ENCODE peak calls at places on chromosomes 7 and 10, in nine cellular contexts. One of them, this sample, is unnamed.

GRCh38 chr7:95922191-95922590 is 149.8 kb downstream of the DYNC1I1 start:
- DNase-seq in psoas muscle: no peak
- DNase-seq in tibial artery: no peak
- DNase-seq in trophoblast cell: no peak
- DNase-seq in WERI-Rb-1: no peak
- DNase-seq in right lobe of liver: no peak
- DNase-seq in astrocyte of the spinal cord: no peak
- DNase-seq in AG09309: peak
- DNase-seq in PC-3: peak
- DNase-seq in this sample: no peak

GRCh38 chr7:81715984-81716588 is 53.8 kb downstream of the HGF start:
- DNase-seq in tibial artery: no peak
- DNase-seq in astrocyte of the spinal cord: peak
- DNase-seq in PC-3: peak
- DNase-seq in right lobe of liver: no peak
- DNase-seq in AG09309: no peak
- DNase-seq in WERI-Rb-1: peak
- DNase-seq in trophoblast cell: no peak
- DNase-seq in psoas muscle: no peak
- DNase-seq in this sample: no peak

GRCh38 chr10:5776881-5777197 is 36.4 kb downstream of the GDI2 start:
- DNase-seq in psoas muscle: no peak
- DNase-seq in trophoblast cell: no peak
- DNase-seq in AG09309: peak
- DNase-seq in tibial artery: no peak
- DNase-seq in PC-3: peak
- DNase-seq in astrocyte of the spinal cord: peak
- DNase-seq in right lobe of liver: no peak
- DNase-seq in WERI-Rb-1: no peak
- DNase-seq in this sample: peak

GRCh38 chr7:79357101-79357500 is 96.4 kb downstream of the MAGI2 start:
- DNase-seq in tibial artery: no peak
- DNase-seq in AG09309: no peak
- DNase-seq in WERI-Rb-1: no peak
- DNase-seq in psoas muscle: no peak
- DNase-seq in astrocyte of the spinal cord: no peak
- DNase-seq in right lobe of liver: no peak
- DNase-seq in trophoblast cell: no peak
- DNase-seq in PC-3: no peak
- DNase-seq in this sample: no peak

GRCh38 chr7:26376208-26376917 is 84.7 kb downstream of the SNX10 start:
- DNase-seq in astrocyte of the spinal cord: no peak
- DNase-seq in psoas muscle: peak
- DNase-seq in right lobe of liver: peak
- DNase-seq in trophoblast cell: peak
- DNase-seq in PC-3: no peak
- DNase-seq in tibial artery: no peak
- DNase-seq in WERI-Rb-1: peak
- DNase-seq in AG09309: no peak
- DNase-seq in this sample: no peak

GRCh38 chr7:37052673-37053072 is 328.4 kb upstream of the AOAH start:
- DNase-seq in trophoblast cell: peak
- DNase-seq in astrocyte of the spinal cord: peak
- DNase-seq in PC-3: peak
- DNase-seq in WERI-Rb-1: no peak
- DNase-seq in AG09309: no peak
- DNase-seq in tibial artery: no peak
- DNase-seq in right lobe of liver: no peak
- DNase-seq in psoas muscle: no peak
- DNase-seq in this sample: no peak

GRCh38 chr10:62638062-62638477 is 166.4 kb upstream of the ADO start:
- DNase-seq in right lobe of liver: no peak
- DNase-seq in psoas muscle: no peak
- DNase-seq in tibial artery: no peak
- DNase-seq in astrocyte of the spinal cord: no peak
- DNase-seq in trophoblast cell: peak
- DNase-seq in WERI-Rb-1: no peak
- DNase-seq in PC-3: no peak
- DNase-seq in AG09309: no peak
- DNase-seq in this sample: no peak

GRCh38 chr7:157396316-157397035 is 59.7 kb downstream of the DNAJB6 start:
- DNase-seq in WERI-Rb-1: no peak
- DNase-seq in AG09309: no peak
- DNase-seq in tibial artery: no peak
- DNase-seq in trophoblast cell: no peak
- DNase-seq in right lobe of liver: no peak
- DNase-seq in astrocyte of the spinal cord: no peak
- DNase-seq in PC-3: no peak
- DNase-seq in psoas muscle: no peak
- DNase-seq in this sample: no peak

DNA sequence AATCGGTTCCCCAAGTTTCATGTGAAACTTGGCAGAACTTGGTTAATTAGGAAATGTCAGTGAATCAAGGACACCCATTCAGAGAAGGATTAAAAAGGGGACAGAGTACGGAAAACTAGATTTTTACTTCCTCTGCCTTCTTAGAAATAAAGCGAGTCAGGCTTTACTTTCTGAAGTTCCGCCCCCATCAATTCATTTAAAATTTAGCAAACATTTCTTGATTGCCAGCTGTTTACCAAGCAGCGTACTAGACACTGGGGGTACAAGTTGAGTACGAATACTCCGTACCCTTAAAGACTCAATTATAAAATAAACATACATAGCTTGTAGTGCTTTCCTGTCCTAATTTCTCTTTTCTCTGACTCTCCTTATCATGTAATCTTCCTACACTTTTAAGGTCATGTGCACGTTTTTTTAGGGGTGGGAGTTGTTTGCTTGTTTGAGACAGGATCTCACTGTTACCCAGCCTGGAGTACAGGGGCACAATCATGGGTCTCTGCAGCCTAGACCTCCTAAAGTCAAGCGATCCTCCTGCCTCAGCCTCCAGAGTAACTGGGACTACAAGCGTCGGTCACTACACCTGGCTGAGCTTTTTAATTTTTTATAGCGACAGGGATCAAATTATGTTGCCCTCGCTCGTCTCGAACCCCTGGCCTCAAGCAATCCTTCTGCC is 704 bp upstream of the ABI1 start:
- DNase-seq in right lobe of liver: no peak
- DNase-seq in astrocyte of the spinal cord: no peak
- DNase-seq in psoas muscle: no peak
- DNase-seq in PC-3: no peak
- DNase-seq in AG09309: no peak
- DNase-seq in WERI-Rb-1: no peak
- DNase-seq in trophoblast cell: no peak
- DNase-seq in tibial artery: no peak
- DNase-seq in this sample: no peak
- H3K4me3 ChIP-seq in right lobe of liver: peak
- H3K4me3 ChIP-seq in astrocyte of the spinal cord: peak
- H3K4me3 ChIP-seq in psoas muscle: peak
- H3K4me3 ChIP-seq in PC-3: peak
- H3K4me3 ChIP-seq in AG09309: no peak
- H3K4me3 ChIP-seq in WERI-Rb-1: no peak
- H3K4me3 ChIP-seq in trophoblast cell: no peak
- H3K4me3 ChIP-seq in tibial artery: peak
- H3K4me3 ChIP-seq in this sample: peak

DNA sequence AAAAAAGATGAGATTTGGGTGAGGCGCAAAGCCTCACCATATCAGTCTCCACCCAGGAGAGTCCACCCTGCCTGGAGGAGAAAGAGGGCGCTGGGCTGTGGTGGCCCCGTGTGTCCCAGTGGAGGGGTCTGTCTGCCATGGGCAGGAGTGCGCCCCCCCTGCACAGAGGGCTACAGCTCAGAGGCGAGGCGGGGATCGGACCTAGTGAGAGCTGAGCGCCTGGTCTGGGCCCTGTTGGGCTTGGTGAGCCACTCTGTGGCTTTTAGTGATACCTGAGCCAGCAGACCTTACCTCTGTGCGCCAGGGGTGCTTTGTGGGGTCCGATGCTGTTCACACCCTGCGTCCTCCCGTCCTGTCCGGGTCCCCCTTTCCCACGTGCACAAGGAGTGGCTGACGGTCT is 25.9 kb upstream of the GNA12 start:
- DNase-seq in astrocyte of the spinal cord: no peak
- DNase-seq in AG09309: no peak
- DNase-seq in PC-3: no peak
- DNase-seq in right lobe of liver: no peak
- DNase-seq in psoas muscle: no peak
- DNase-seq in WERI-Rb-1: no peak
- DNase-seq in trophoblast cell: no peak
- DNase-seq in tibial artery: no peak
- DNase-seq in this sample: no peak
- H3K4me3 ChIP-seq in astrocyte of the spinal cord: no peak
- H3K4me3 ChIP-seq in AG09309: no peak
- H3K4me3 ChIP-seq in PC-3: no peak
- H3K4me3 ChIP-seq in right lobe of liver: no peak
- H3K4me3 ChIP-seq in psoas muscle: no peak
- H3K4me3 ChIP-seq in WERI-Rb-1: no peak
- H3K4me3 ChIP-seq in trophoblast cell: no peak
- H3K4me3 ChIP-seq in tibial artery: no peak
- H3K4me3 ChIP-seq in this sample: no peak

DNA sequence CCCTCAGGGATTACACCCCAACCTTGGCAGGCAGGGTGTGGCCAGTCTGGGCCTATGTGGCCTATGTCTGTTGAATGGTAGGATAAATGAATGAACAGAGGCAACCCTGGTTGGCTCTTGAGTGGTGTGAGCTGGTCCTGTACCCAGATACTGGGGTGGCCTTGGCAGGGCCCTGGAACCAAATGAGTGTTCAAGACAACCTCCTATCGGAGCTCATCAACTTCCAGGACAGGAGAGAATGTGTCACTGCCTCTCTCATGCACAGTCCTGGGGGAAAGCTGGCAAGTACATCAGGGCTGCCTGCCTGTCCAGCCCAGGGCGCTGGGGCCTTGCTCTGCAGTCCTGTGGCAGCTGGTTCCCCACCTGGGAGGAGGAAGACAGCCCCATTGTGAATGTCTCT is 271.6 kb downstream of the CALN1 start:
- DNase-seq in PC-3: no peak
- DNase-seq in WERI-Rb-1: no peak
- DNase-seq in psoas muscle: no peak
- DNase-seq in AG09309: no peak
- DNase-seq in right lobe of liver: no peak
- DNase-seq in tibial artery: no peak
- DNase-seq in trophoblast cell: no peak
- DNase-seq in astrocyte of the spinal cord: no peak
- DNase-seq in this sample: no peak
- H3K4me3 ChIP-seq in PC-3: no peak
- H3K4me3 ChIP-seq in WERI-Rb-1: no peak
- H3K4me3 ChIP-seq in psoas muscle: no peak
- H3K4me3 ChIP-seq in AG09309: no peak
- H3K4me3 ChIP-seq in right lobe of liver: no peak
- H3K4me3 ChIP-seq in tibial artery: no peak
- H3K4me3 ChIP-seq in trophoblast cell: no peak
- H3K4me3 ChIP-seq in astrocyte of the spinal cord: no peak
- H3K4me3 ChIP-seq in this sample: no peak

DNA sequence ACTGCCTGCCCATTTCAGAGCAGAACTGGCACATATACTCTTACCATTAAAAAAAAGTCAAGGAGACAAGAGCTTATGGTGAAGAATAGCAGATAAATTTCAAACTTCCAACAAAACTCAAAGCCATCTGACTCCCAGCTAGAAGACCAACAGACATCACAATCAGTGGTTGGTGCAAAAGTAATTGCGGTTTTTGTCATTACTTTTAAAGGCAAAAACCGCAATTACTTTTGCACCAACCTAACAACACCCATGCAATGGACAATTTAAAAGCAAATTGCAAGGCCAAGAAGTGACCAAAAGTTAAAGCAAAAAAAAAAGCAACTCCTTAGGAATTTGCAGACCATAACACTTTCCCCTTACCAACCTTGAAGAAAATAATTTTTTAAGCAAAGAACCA is 18.8 kb downstream of the GLI3 start:
- DNase-seq in tibial artery: no peak
- DNase-seq in right lobe of liver: no peak
- DNase-seq in psoas muscle: no peak
- DNase-seq in astrocyte of the spinal cord: no peak
- DNase-seq in trophoblast cell: no peak
- DNase-seq in WERI-Rb-1: no peak
- DNase-seq in PC-3: no peak
- DNase-seq in AG09309: no peak
- DNase-seq in this sample: no peak
- H3K4me3 ChIP-seq in tibial artery: no peak
- H3K4me3 ChIP-seq in right lobe of liver: no peak
- H3K4me3 ChIP-seq in psoas muscle: no peak
- H3K4me3 ChIP-seq in astrocyte of the spinal cord: no peak
- H3K4me3 ChIP-seq in trophoblast cell: no peak
- H3K4me3 ChIP-seq in WERI-Rb-1: no peak
- H3K4me3 ChIP-seq in PC-3: no peak
- H3K4me3 ChIP-seq in AG09309: no peak
- H3K4me3 ChIP-seq in this sample: no peak

DNA sequence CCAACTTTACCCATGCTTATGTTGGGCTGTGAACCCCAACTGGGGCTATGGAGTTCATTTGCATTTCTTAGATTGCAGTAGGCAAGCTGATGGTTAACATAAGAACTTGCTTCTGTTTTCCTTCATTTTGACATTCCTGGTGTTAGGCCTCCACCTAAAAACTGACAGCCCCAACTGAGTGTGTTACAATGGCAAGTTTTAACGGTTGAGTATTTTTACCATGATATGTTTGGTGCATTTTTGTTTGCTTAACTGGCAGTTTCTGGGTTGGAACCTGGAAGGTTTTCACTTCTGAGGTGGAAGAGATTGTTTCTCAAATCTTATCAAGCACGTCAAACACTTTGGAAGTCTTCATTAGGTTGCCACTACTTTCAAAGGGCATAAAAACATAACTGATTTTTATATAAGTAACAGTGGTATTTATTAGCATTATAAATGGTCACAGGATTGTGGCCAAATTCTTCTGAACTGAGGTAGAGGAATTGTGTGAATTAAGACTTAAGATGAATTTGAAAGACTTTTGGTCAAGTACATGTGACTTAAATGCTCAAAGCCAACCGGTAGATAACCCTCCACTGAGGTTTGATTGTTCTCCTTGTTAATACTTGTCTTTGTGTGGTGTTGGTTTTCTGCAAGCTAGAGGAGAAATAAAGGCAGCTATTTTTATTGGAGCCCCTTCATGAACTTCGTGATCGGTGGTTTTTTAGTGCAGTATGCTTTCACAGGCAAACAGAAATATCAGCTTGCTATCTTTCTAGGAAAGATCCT is 2.8 kb downstream of the BMI1 start:
- DNase-seq in AG09309: no peak
- DNase-seq in PC-3: peak
- DNase-seq in WERI-Rb-1: no peak
- DNase-seq in astrocyte of the spinal cord: no peak
- DNase-seq in tibial artery: no peak
- DNase-seq in psoas muscle: no peak
- DNase-seq in trophoblast cell: no peak
- DNase-seq in right lobe of liver: no peak
- DNase-seq in this sample: no peak
- H3K4me3 ChIP-seq in AG09309: no peak
- H3K4me3 ChIP-seq in PC-3: peak
- H3K4me3 ChIP-seq in WERI-Rb-1: no peak
- H3K4me3 ChIP-seq in astrocyte of the spinal cord: no peak
- H3K4me3 ChIP-seq in tibial artery: no peak
- H3K4me3 ChIP-seq in psoas muscle: peak
- H3K4me3 ChIP-seq in trophoblast cell: no peak
- H3K4me3 ChIP-seq in right lobe of liver: no peak
- H3K4me3 ChIP-seq in this sample: no peak

DNA sequence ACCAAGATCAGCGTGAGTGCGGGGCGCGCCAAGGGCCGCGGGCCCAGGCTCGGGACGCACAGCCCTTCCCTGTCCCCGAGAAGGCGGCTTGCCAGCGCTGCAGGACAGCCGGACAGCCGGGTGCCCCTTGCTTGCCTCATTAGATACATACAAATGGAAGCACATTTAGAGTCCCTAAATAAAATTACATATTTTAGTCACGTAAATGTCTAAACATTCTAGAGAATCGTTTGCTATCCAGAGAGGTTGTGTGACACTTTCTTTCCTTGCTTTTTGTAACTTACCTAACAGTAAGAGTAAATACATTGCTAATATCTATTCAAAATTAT is 4.8 kb downstream of the VSTM2A start:
- DNase-seq in WERI-Rb-1: no peak
- DNase-seq in astrocyte of the spinal cord: no peak
- DNase-seq in psoas muscle: no peak
- DNase-seq in right lobe of liver: no peak
- DNase-seq in AG09309: no peak
- DNase-seq in trophoblast cell: no peak
- DNase-seq in PC-3: no peak
- DNase-seq in tibial artery: no peak
- DNase-seq in this sample: no peak
- H3K4me3 ChIP-seq in WERI-Rb-1: peak
- H3K4me3 ChIP-seq in astrocyte of the spinal cord: no peak
- H3K4me3 ChIP-seq in psoas muscle: no peak
- H3K4me3 ChIP-seq in right lobe of liver: no peak
- H3K4me3 ChIP-seq in AG09309: no peak
- H3K4me3 ChIP-seq in trophoblast cell: peak
- H3K4me3 ChIP-seq in PC-3: peak
- H3K4me3 ChIP-seq in tibial artery: no peak
- H3K4me3 ChIP-seq in this sample: peak